ENCODE peak calls at places on chromosomes 6 and 20, in six cellular contexts. M, P, H, G, W and F are unnamed samples. For H3K9me3, the result is how much of the 10 kb centered on the place peaks cover.

GRCh38 chr20:24764825-24765224 is 184.2 kb upstream of the CST7 start:
- DNase-seq in M (no peak), P (no peak), H (peak), G (no peak), W (no peak), F (no peak)

GRCh38 chr6:4102687-4103244 is 23.8 kb upstream of the FAM217A start:
- DNase-seq in M (no peak), P (no peak), H (no peak), G (no peak), W (no peak), F (no peak)

GRCh38 chr6:18978330-18979128 is 591.4 kb downstream of the RNF144B start:
- DNase-seq in M (peak), P (no peak), H (no peak), G (no peak), W (peak), F (peak)

GRCh38 chr20:32050851-32051556 is 1.0 kb upstream of the HCK start:
- DNase-seq in M (no peak), P (no peak), H (peak), G (no peak), W (peak), F (no peak)

GRCh38 chr6:86856937-86857563 is 80.3 kb upstream of the HTR1E start:
- DNase-seq in M (peak), P (peak), H (no peak), G (peak), W (peak), F (peak)

GRCh38 chr6:4901256-4902061 is 102.4 kb downstream of the RPP40 start:
- DNase-seq in M (no peak), P (no peak), H (no peak), G (no peak), W (no peak), F (no peak)

GRCh38 chr6:149924933-149925252 is 2.0 kb upstream of the RAET1G start:
- DNase-seq in M (no peak), P (no peak), H (no peak), G (no peak), W (no peak), F (no peak)

GRCh38 chr6:4936681-4937041 is 67.2 kb downstream of the RPP40 start:
- DNase-seq in M (peak), P (peak), H (no peak), G (no peak), W (peak), F (no peak)

GRCh38 chr6:56335733-56336132 is 88.4 kb upstream of the COL21A1 start:
- DNase-seq in M (peak), P (peak), H (no peak), G (no peak), W (peak), F (no peak)

GRCh38 chr6:88666906-88667305 is 296.5 kb downstream of the RNGTT start:
- DNase-seq in M (no peak), P (no peak), H (no peak), G (no peak), W (peak), F (no peak)
- H3K9me3 ChIP-seq in M (under half), P (under half), H (under half), G (under half), W (under half), F (under half)

GRCh38 chr6:68693271-68693670 is 58.2 kb downstream of the ADGRB3 start:
- DNase-seq in M (no peak), P (no peak), H (no peak), G (no peak), W (no peak), F (no peak)
- H3K9ac ChIP-seq in M (no peak), P (no peak), H (no peak), G (no peak), W (no peak), F (no peak)

GRCh38 chr20:10857362-10858070 is 183.7 kb upstream of the JAG1 start:
- DNase-seq in M (peak), P (peak), H (no peak), G (no peak), W (peak), F (no peak)
- H4K8ac ChIP-seq in M (no peak), P (no peak), H (no peak), G (no peak), W (no peak), F (no peak)

GRCh38 chr20:55882922-55883321 is 122.4 kb downstream of the CBLN4 start:
- DNase-seq in M (no peak), P (no peak), H (no peak), G (no peak), W (no peak), F (no peak)

GRCh38 chr20:55882286-55882685 is 123.0 kb downstream of the CBLN4 start:
- DNase-seq in M (no peak), P (no peak), H (no peak), G (no peak), W (no peak), F (no peak)

GRCh38 chr20:55881204-55881603 is 124.1 kb downstream of the CBLN4 start:
- DNase-seq in M (no peak), P (no peak), H (no peak), G (no peak), W (no peak), F (no peak)

GRCh38 chr20:55880361-55880760 is 125.0 kb downstream of the CBLN4 start:
- DNase-seq in M (no peak), P (no peak), H (no peak), G (no peak), W (no peak), F (no peak)
- H3K9me3 ChIP-seq in M (under half), P (under half), H (half or more), G (under half), W (under half), F (under half)

DNA sequence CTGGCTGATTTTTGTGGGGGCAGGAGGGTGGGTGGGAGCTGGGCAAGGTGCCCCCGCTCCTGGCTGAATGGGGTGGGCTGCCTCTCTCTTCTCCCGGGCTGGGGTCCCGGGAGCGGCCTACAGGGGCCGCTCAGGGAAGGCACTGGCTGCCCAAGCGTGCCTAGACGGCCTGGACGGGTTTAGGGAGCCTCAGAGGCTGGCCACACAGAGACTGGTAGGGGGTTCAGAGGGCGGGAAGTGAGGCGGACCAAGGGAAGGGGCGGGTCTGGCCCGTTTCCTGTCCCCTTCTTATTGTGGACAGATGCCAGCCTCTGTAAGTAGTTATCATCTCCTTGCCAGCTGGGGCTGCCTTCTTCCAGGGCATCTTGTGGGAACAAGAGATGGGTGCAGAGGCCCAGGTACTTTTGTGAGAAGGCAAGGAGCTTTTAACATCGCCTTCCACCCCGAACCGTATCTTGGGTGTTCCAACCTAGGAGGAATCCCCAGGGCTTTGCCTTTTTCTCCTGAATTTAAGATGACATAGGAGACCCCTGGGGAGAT is 437 bp downstream of the CD40 start:
- DNase-seq in M (peak), P (no peak), H (peak), G (no peak), W (no peak), F (no peak)
- H3K9ac ChIP-seq in M (peak), P (no peak), H (peak), G (no peak), W (no peak), F (no peak)

DNA sequence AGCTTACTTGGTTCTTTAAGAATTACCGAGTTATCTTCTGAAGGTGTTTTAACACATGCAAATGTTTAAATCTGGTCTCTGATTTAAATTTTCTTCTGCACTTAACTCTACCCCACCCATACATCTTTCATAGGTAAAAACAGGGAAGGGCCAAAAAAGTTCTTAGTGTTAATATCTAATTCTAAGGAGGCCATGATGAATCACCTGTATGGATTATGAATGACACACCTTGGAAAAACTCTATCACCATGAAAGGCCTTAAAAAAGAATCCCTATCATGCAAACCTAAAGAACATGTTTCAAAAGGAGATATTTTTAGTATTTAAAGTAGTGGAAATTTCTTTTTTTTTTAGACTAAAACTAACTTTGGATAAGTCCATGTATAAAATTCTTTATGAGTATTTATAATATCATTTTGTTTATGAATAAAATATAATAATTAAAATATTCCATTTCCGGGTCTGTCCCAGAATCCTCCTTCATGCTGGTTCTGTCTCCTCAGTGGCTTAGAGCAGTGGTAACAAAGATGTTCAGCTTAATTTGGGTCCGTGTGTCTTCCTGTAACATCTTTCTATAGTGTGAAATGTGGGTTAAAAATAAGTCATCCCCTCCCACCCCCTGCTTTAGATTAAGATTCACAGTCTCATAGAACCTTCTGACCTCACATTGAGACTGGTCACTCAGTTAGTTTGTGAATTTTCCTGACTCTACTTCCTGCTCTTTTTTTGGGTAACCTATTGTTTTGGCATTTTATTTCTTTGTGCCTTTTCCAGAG is 54.9 kb downstream of the SLX4IP start:
- DNase-seq in M (no peak), P (no peak), H (no peak), G (no peak), W (no peak), F (no peak)
- H4K8ac ChIP-seq in M (no peak), P (no peak), H (no peak), G (no peak), W (no peak), F (no peak)

GRCh38 chr6:7060769-7061516 is 46.8 kb upstream of the RREB1 start:
- DNase-seq in M (no peak), P (no peak), H (no peak), G (no peak), W (peak), F (no peak)

GRCh38 chr6:7053125-7053784 is 54.5 kb upstream of the RREB1 start:
- DNase-seq in M (no peak), P (no peak), H (no peak), G (no peak), W (no peak), F (no peak)

GRCh38 chr6:7062445-7063162 is 45.2 kb upstream of the RREB1 start:
- DNase-seq in M (no peak), P (no peak), H (no peak), G (no peak), W (no peak), F (no peak)

GRCh38 chr6:7052441-7052936 is 55.3 kb upstream of the RREB1 start:
- DNase-seq in M (peak), P (peak), H (peak), G (no peak), W (no peak), F (peak)

GRCh38 chr6:7058250-7058923 is 49.4 kb upstream of the RREB1 start:
- DNase-seq in M (peak), P (peak), H (no peak), G (no peak), W (peak), F (no peak)
- H3K9me3 ChIP-seq in M (under half), P (under half), H (under half), G (under half), W (under half), F (under half)

DNA sequence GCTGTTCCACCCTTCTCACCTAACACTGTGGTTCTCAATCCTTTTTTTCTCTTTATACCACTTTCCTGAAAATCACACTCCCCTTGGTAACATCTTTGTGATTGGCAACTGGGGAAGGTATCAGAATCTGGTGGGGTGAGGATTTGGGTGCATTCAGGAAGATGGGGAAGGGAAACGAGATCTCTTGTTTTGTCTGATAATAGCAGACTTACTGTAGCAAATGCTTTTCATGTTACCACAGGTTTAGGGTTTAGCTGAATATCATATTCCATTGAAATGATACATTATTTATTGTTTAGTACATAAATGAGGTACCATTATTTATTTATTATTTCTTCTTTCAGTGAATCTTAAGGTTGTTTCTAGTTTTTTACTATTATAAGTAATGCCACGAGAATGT is 100.8 kb downstream of the RTN4IP1 start:
- DNase-seq in M (no peak), P (no peak), H (no peak), G (no peak), W (no peak), F (no peak)
- H3K9ac ChIP-seq in M (peak), P (peak), H (no peak), G (no peak), W (no peak), F (no peak)

DNA sequence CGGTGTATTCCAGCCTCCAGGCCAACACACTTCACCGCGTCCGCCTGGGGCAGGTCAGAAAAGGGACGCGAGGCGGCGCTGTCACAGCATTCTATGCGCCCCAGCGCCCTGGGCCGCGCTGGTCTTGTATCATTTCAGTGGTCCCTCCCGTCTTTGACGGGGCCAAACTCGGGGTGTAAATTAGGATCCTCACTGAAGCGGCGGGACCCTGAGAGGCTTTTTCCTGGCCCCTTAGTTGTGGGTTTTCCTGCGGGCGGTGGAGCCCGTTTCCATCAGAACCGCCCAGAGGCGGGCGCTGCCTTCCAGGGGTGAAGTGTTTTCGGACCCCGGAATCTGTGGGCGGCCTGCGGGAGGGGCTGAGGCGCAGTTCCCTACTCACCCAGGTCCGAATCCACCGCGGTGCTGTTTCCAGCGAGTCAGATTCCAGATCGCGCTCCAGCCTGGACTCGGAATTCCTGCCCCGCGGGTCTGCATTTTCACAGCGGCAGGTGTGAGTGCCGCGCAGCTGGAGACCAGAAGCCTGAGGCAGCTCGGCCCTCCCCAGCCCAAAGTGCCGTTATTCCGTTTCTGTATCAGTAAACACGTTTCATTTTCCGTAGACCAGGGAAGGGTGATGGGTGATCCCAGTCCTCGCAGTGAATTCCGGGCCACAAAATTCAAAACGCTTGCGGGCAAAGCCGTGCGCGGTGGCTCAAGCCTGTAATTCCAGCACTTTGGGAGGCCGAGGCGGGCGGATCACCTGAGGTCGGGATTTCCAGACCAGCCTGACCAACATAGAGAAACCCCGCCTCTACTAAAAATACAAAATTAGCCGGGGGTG is 3.9 kb upstream of the MICB start:
- DNase-seq in M (peak), P (peak), H (peak), G (no peak), W (peak), F (peak)
- H4K8ac ChIP-seq in M (no peak), P (no peak), H (no peak), G (no peak), W (no peak), F (no peak)

GRCh38 chr20:49280463-49281058 is 2.7 kb upstream of the ZNFX1 start:
- DNase-seq in M (peak), P (no peak), H (no peak), G (no peak), W (peak), F (no peak)
- H3K9me3 ChIP-seq in M (under half), P (under half), H (under half), G (under half), W (under half), F (under half)